ENCODE peak calls at places on chromosome 9, in four cellular contexts. N, X, D and W are unnamed samples. For H3K4me1, the result is how much of the 10 kb centered on the place peaks cover.

GRCh38 chr9:136075134-136075841 is 19.8 kb downstream of the NACC2 start:
- DNase-seq in D (no peak), N (no peak), X (no peak), W (no peak)

GRCh38 chr9:101383361-101383760 is 1.4 kb downstream of the BAAT start:
- DNase-seq in D (no peak), N (no peak), X (no peak), W (no peak)

GRCh38 chr9:34025811-34026210 is 22.9 kb downstream of the UBAP2 start:
- DNase-seq in N (no peak), X (no peak), D (no peak), W (no peak)

GRCh38 chr9:132942541-132943182 is 1.8 kb downstream of the TSC1 start:
- DNase-seq in D (no peak), N (peak), X (no peak), W (no peak)

GRCh38 chr9:34430843-34431437 is 27.4 kb downstream of the FAM219A start:
- DNase-seq in X (peak), N (peak), D (peak), W (peak)

GRCh38 chr9:70060148-70060882 is 16.7 kb downstream of the MAMDC2 start:
- DNase-seq in N (no peak), D (no peak), X (no peak), W (no peak)

GRCh38 chr9:35028341-35028740 is 38.8 kb downstream of the DNAJB5 start:
- DNase-seq in X (no peak), N (no peak), D (no peak), W (no peak)

GRCh38 chr9:131892162-131892707 is 152.4 kb upstream of the RAPGEF1 start:
- DNase-seq in D (no peak), N (no peak), X (no peak), W (no peak)

GRCh38 chr9:114503522-114504340 is 1.5 kb downstream of the WHRN start:
- DNase-seq in N (no peak), X (no peak), D (no peak), W (no peak)

GRCh38 chr9:107285292-107285691 is 2.2 kb downstream of the RAD23B start:
- DNase-seq in N (no peak), X (no peak), D (no peak), W (no peak)

GRCh38 chr9:134189167-134189474 is 24.8 kb upstream of the RNU6ATAC start:
- DNase-seq in N (no peak), D (no peak), X (no peak), W (no peak)

GRCh38 chr9:109092587-109092986 is 27.2 kb downstream of the TMEM245 start:
- DNase-seq in X (no peak), N (no peak), D (no peak), W (no peak)

GRCh38 chr9:77472646-77473045 is 175.5 kb downstream of the GNA14 start:
- DNase-seq in N (no peak), D (no peak), X (no peak), W (no peak)

GRCh38 chr9:94591876-94592275 is 1.7 kb downstream of the FBP2 start:
- DNase-seq in X (no peak), D (no peak), N (no peak), W (no peak)

GRCh38 chr9:121674952-121675351 is 23.5 kb downstream of the DAB2IP start:
- DNase-seq in X (no peak), D (no peak), N (no peak), W (no peak)

GRCh38 chr9:19939890-19940289 is 151.1 kb upstream of the SLC24A2 start:
- DNase-seq in X (no peak), N (no peak), D (no peak), W (no peak)

GRCh38 chr9:115202181-115202580 is 84.2 kb upstream of the TNC start:
- DNase-seq in D (no peak), X (no peak), N (no peak), W (no peak)

GRCh38 chr9:21454149-21454548 is 13.9 kb downstream of the IFNA1 start:
- DNase-seq in N (no peak), D (no peak), X (no peak), W (no peak)

GRCh38 chr9:91515074-91515687 is 91.5 kb upstream of the NFIL3 start:
- DNase-seq in N (no peak), X (no peak), D (no peak), W (no peak)
- H3K4me3 ChIP-seq in N (no peak), X (no peak), D (no peak), W (no peak)

GRCh38 chr9:110123364-110124095 is 84.4 kb downstream of the C9orf152 start:
- DNase-seq in N (no peak), D (no peak), X (no peak), W (no peak)
- H3K4me1 ChIP-seq in N (half or more), D (half or more), X (under half), W (under half)

GRCh38 chr9:36487482-36488321 is 85.0 kb upstream of the MELK start:
- DNase-seq in N (peak), X (peak), D (peak), W (peak)
- TF ChIP-seq CTCF in N (no peak), X (peak), D (peak), W (no peak)

GRCh38 chr9:2125909-2126308 is 110.8 kb downstream of the SMARCA2 start:
- DNase-seq in N (peak), D (no peak), X (no peak), W (no peak)
- H3K4me3 ChIP-seq in N (no peak), D (no peak), X (no peak), W (no peak)